ENCODE peak calls at places on chromosomes 7 and 10, in five cellular contexts. I, J, O, T and N are unnamed samples.
A peak's percentile ranks its signal among the peaks of the same experiment; 100 is the strongest.

GRCh38 chr7:154720016-154720415 is 282.9 kb downstream of the PAXIP1 start:
- DNase-seq in I (no peak), J (no peak), O (no peak), T (no peak), N (peak; percentile 50)

GRCh38 chr10:60149003-60149402 is 240.7 kb downstream of the ANK3 start:
- DNase-seq in I (no peak), J (no peak), O (no peak), T (no peak), N (no peak)

GRCh38 chr10:86230538-86231180 is 135.9 kb downstream of the GRID1 start:
- DNase-seq in I (no peak), J (no peak), O (no peak), T (no peak), N (no peak)

GRCh38 chr7:134472572-134473242 is 13.8 kb upstream of the AKR1B1 start:
- DNase-seq in I (no peak), J (no peak), O (no peak), T (no peak), N (no peak)

GRCh38 chr10:31262672-31263071 is 56.3 kb upstream of the ZEB1 start:
- DNase-seq in I (no peak), J (no peak), O (peak; percentile 56), T (peak; percentile 69), N (no peak)

GRCh38 chr7:151008511-151009323 is 15.6 kb downstream of the ATG9B start:
- DNase-seq in I (peak; percentile 50), J (peak; percentile 62), O (no peak), T (no peak), N (peak; percentile 66)

GRCh38 chr10:30594077-30594476 is 35.5 kb downstream of the LYZL2 start:
- DNase-seq in I (no peak), J (no peak), O (no peak), T (no peak), N (no peak)

GRCh38 chr7:80302078-80302477 is 167.4 kb downstream of the GNAI1 start:
- DNase-seq in I (no peak), J (no peak), O (no peak), T (no peak), N (no peak)

GRCh38 chr7:103613655-103614642 is 167.9 kb upstream of the SLC26A5 start:
- DNase-seq in I (no peak), J (peak; percentile 12), O (no peak), T (no peak), N (no peak)

GRCh38 chr7:93910076-93910994 is 4.0 kb downstream of the GNGT1 start:
- DNase-seq in I (peak; percentile 79), J (peak; percentile 86), O (peak; percentile 70), T (peak; percentile 84), N (peak; percentile 16)

GRCh38 chr7:118183586-118184391 is at the start of gene LSM8:
- DNase-seq in I (peak; percentile 98), J (peak; percentile 100), O (peak; percentile 94), T (peak; percentile 99), N (peak; percentile 99)

GRCh38 chr7:13835442-13835841 is 154.0 kb downstream of the ETV1 start:
- DNase-seq in I (no peak), J (no peak), O (no peak), T (no peak), N (no peak)

GRCh38 chr10:88316292-88316861 is 266.7 kb downstream of the RNLS start:
- DNase-seq in I (no peak), J (no peak), O (no peak), T (no peak), N (no peak)

GRCh38 chr10:125637496-125637895 is 45.5 kb downstream of the TEX36 start:
- DNase-seq in I (no peak), J (no peak), O (no peak), T (no peak), N (no peak)

GRCh38 chr7:114084381-114085312 is 165.8 kb upstream of the PPP1R3A start:
- DNase-seq in I (no peak), J (peak; percentile 30), O (peak; percentile 41), T (no peak), N (peak; percentile 74)

GRCh38 chr7:124072603-124073324 is 39.9 kb upstream of the TMEM229A start:
- DNase-seq in I (peak; percentile 33), J (peak; percentile 83), O (no peak), T (peak; percentile 90), N (no peak)

GRCh38 chr10:100267237-100268104 is at the start of gene CWF19L1:
- DNase-seq in I (peak; percentile 92), J (peak; percentile 89), O (peak; percentile 87), T (peak; percentile 88), N (peak; percentile 92)
- TF ChIP-seq POLR2A in I (peak; percentile 59), J (no peak), O (peak; percentile 39), T (no peak), N (peak; percentile 81)

GRCh38 chr10:1074748-1075358 is 18.7 kb downstream of the WDR37 start:
- DNase-seq in I (peak; percentile 31), J (no peak), O (no peak), T (no peak), N (no peak)
- TF ChIP-seq CTCF in I (peak; percentile 22), J (peak; percentile 10), O (no peak), T (peak; percentile 19), N (no peak)

GRCh38 chr10:6088721-6089333 is at the start of gene RBM17:
- DNase-seq in I (peak; percentile 97), J (peak; percentile 97), O (peak; percentile 95), T (peak; percentile 97), N (peak; percentile 95)
- TF ChIP-seq POLR2A in I (peak; percentile 59), J (peak; percentile 83), O (peak; percentile 67), T (peak; percentile 50), N (no peak)

GRCh38 chr7:45563804-45564461 is 10.2 kb upstream of the ADCY1 start:
- DNase-seq in I (no peak), J (no peak), O (no peak), T (no peak), N (no peak)
- TF ChIP-seq CTCF in I (no peak), J (no peak), O (no peak), T (no peak), N (no peak)

GRCh38 chr10:43028143-43028542 is 48.7 kb upstream of the RET start:
- DNase-seq in I (no peak), J (no peak), O (no peak), T (no peak), N (no peak)

GRCh38 chr10:43035785-43036184 is 41.1 kb upstream of the RET start:
- DNase-seq in I (no peak), J (no peak), O (no peak), T (no peak), N (no peak)

GRCh38 chr10:43036581-43037428 is 40.1 kb upstream of the RET start:
- DNase-seq in I (no peak), J (no peak), O (no peak), T (no peak), N (no peak)

GRCh38 chr10:43029043-43029442 is 47.8 kb upstream of the RET start:
- DNase-seq in I (no peak), J (no peak), O (no peak), T (no peak), N (no peak)

GRCh38 chr10:43032613-43033012 is 44.3 kb upstream of the RET start:
- DNase-seq in I (no peak), J (no peak), O (no peak), T (no peak), N (no peak)
- TF ChIP-seq POLR2A in I (no peak), J (no peak), O (no peak), T (no peak), N (no peak)

DNA sequence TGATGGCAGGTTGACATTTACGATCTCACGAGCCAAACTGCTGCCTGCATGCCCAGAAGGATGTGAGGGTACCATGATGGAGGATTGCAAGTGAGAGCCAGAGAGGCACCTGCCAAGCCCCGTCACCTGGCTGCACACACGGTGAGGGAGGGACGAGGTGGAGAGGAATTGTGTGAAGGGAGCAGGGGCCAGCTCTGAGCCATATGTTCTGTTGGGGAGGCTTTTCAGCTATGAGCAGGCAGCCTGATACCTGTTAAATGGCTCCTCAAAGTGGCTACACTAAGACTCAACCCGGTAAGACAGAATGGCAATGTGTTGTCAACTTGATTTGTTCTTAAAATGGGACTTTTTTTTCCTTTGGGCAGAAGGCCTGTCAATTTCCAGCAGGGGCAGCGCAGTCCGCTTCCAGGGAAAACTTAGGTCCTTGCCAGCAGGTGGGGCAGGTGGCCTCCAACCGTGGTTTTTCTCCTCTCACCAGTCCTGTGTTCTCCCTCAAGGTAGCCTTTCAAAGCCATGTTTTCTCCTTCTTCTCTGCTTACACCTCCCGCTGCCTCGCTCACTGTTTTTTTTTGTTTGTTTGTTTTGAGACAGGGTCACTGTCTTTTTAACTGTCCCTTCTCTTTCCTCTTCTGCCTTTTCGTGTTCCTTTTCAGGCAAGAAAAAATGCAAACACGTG is 57.7 kb upstream of the ZNRF2 start:
- DNase-seq in I (peak; percentile 69), J (no peak), O (no peak), T (no peak), N (peak; percentile 84)
- TF ChIP-seq CTCF in I (peak; percentile 46), J (peak; percentile 9), O (no peak), T (no peak), N (peak; percentile 44)

DNA sequence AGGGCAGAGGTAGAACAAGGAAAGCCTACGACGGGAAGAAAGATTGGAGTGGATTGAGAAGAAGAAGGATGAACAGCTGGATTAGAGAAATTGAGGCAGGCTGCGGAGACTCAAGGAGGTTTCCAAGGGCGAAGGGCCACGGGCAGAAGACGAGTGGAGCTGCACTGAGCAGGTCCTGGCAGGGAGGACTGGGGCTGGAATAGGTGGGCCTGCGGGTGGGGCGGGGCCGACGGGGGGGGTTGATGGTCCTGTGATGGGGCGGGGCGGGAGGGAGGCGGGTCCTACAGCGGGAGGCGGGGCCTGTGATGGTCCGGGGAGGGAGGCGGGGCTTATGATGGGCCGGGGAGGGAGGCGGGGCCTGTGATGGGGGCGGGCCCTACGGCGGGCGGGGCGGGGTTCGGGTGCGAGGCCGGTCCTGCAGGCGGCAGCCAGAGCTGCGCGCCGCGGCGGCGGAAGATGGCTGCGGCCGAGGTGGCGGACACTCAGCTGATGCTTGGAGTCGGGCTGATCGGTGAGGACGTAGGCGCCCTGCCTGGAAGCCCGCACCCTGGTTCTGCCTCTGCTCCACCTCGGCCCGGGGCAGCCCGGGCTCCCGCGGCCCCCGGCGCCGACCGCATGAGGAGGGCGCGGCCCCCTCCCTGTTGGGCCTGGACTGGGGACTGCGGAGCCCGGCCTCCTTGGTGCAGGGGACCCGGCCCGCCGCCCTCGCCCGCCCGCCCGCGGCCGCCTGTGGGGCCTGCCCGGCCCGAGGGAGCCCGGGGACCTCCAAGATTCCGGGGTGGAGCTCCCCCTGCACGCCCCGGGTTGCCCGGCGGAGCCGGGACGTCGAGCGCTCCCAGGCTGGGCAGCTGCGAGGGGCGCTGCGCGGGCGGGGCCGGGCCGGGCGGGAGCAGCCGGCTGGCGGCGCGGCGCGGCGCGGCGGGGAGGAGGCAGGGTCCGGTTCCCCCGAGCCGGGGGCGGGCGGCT is at the start of gene DENND10:
- DNase-seq in I (peak; percentile 86), J (peak; percentile 76), O (peak; percentile 81), T (peak; percentile 72), N (peak; percentile 82)
- TF ChIP-seq POLR2A in I (peak; percentile 98), J (peak; percentile 90), O (peak; percentile 85), T (peak; percentile 78), N (peak; percentile 84)